ENCODE peak calls at places on chromosomes 16 and 17, in nine cellular contexts. W is cardiac septum, R is NAMALWA, B is GM19239, H is NCI-H1105 treated with DMSO at 0.1 percent for 48 hours, X is EH, Y is WTC11, O is CD14-positive monocyte, U is astrocyte of the cerebellum. J is an unnamed sample.
A peak's percentile ranks its signal among the peaks of the same experiment; 100 is the strongest.

GRCh38 chr16:23944381-23944780 is 108.6 kb downstream of the PRKCB start:
- DNase-seq in W (no peak), R (no peak), B (no peak), H (no peak), X (no peak), Y (no peak), O (no peak), U (no peak), J (no peak)

GRCh38 chr17:19359856-19360255 is 2.7 kb downstream of the B9D1 start:
- DNase-seq in W (no peak), R (no peak), B (no peak), H (no peak), X (no peak), Y (no peak), O (peak; percentile 38), U (no peak), J (no peak)

GRCh38 chr17:75891022-75891604 is 5.6 kb downstream of the TRIM65 start:
- DNase-seq in W (no peak), R (no peak), B (no peak), H (no peak), X (no peak), Y (no peak), O (no peak), U (no peak), J (no peak)

GRCh38 chr17:51251010-51251409 is 8.8 kb downstream of the MBTD1 start:
- DNase-seq in W (no peak), R (no peak), B (no peak), H (no peak), X (peak; percentile 47), Y (no peak), O (no peak), U (no peak), J (no peak)

GRCh38 chr16:3542153-3542550 is 35.1 kb downstream of the NLRC3 start:
- DNase-seq in W (no peak), R (no peak), B (no peak), H (no peak), X (no peak), Y (no peak), O (no peak), U (no peak), J (no peak)

GRCh38 chr17:75498019-75498725 is 17.2 kb downstream of the CASKIN2 start:
- DNase-seq in W (no peak), R (no peak), B (no peak), H (no peak), X (no peak), Y (no peak), O (no peak), U (no peak), J (no peak)

GRCh38 chr17:81513669-81514484 is 1.3 kb upstream of the ACTG1 start:
- DNase-seq in W (no peak), R (peak; percentile 43), B (no peak), H (peak; percentile 62), X (peak; percentile 82), Y (peak; percentile 68), O (no peak), U (peak; percentile 49), J (no peak)

GRCh38 chr16:15502041-15502725 is 67.8 kb downstream of the BMERB1 start:
- DNase-seq in W (no peak), R (no peak), B (no peak), H (no peak), X (peak; percentile 94), Y (no peak), O (no peak), U (peak; percentile 92), J (no peak)

GRCh38 chr17:8012996-8013640 is 10.7 kb downstream of the GUCY2D start:
- DNase-seq in W (no peak), R (no peak), B (no peak), H (no peak), X (no peak), Y (no peak), O (no peak), U (no peak), J (no peak)

GRCh38 chr17:17480593-17481148 is 3.9 kb downstream of the MED9 start:
- DNase-seq in W (no peak), R (no peak), B (no peak), H (no peak), X (no peak), Y (no peak), O (no peak), U (no peak), J (no peak)

GRCh38 chr16:25109643-25110042 is 1.9 kb upstream of the LCMT1 start:
- DNase-seq in W (no peak), R (no peak), B (no peak), H (no peak), X (peak; percentile 98), Y (no peak), O (peak; percentile 54), U (peak; percentile 81), J (no peak)

GRCh38 chr16:84650062-84650991 is 2.0 kb downstream of the KLHL36 start:
- DNase-seq in W (no peak), R (no peak), B (no peak), H (no peak), X (peak; percentile 90), Y (no peak), O (no peak), U (no peak), J (no peak)

GRCh38 chr17:64357191-64357981 is 33.3 kb downstream of the PECAM1 start:
- DNase-seq in W (peak; percentile 79), R (no peak), B (no peak), H (no peak), X (peak; percentile 97), Y (no peak), O (no peak), U (peak; percentile 99), J (no peak)

GRCh38 chr16:59698341-59698979 is 964.3 kb upstream of the GOT2 start:
- DNase-seq in W (no peak), R (no peak), B (no peak), H (no peak), X (peak; percentile 37), Y (no peak), O (no peak), U (peak; percentile 54), J (no peak)

GRCh38 chr16:30340621-30341020 is 14.5 kb downstream of the CD2BP2 start:
- DNase-seq in W (no peak), R (no peak), B (no peak), H (no peak), X (no peak), Y (no peak), O (no peak), U (no peak), J (no peak)

GRCh38 chr17:45092932-45093430 is 31.9 kb downstream of the NMT1 start:
- DNase-seq in W (peak; percentile 90), R (no peak), B (no peak), H (no peak), X (peak; percentile 100), Y (no peak), O (no peak), U (peak; percentile 96), J (no peak)

GRCh38 chr17:56300191-56300590 is 146.9 kb downstream of the ANKFN1 start:
- DNase-seq in W (no peak), R (no peak), B (no peak), H (no peak), X (no peak), Y (no peak), O (no peak), U (no peak), J (no peak)

GRCh38 chr16:48628359-48628985 is 18.5 kb upstream of the N4BP1 start:
- DNase-seq in W (no peak), R (no peak), B (no peak), H (no peak), X (no peak), Y (no peak), O (no peak), U (no peak), J (no peak)

GRCh38 chr17:64544742-64545141 is 38.0 kb downstream of the CEP95 start:
- DNase-seq in W (no peak), R (no peak), B (no peak), H (no peak), X (no peak), Y (no peak), O (no peak), U (no peak), J (no peak)

GRCh38 chr16:4979736-4980660 is 21.9 kb downstream of the SEC14L5 start:
- DNase-seq in W (peak; percentile 38), R (no peak), B (no peak), H (no peak), X (no peak), Y (no peak), O (no peak), U (no peak), J (no peak)

GRCh38 chr16:46789499-46790414 is 41.2 kb downstream of the C16orf87 start:
- DNase-seq in W (peak; percentile 95), R (peak; percentile 87), B (peak; percentile 69), H (peak; percentile 43), X (peak; percentile 66), Y (peak; percentile 86), O (peak; percentile 85), U (peak; percentile 4), J (peak; percentile 59)

GRCh38 chr17:59830846-59831486 is 61.8 kb downstream of the TUBD1 start:
- DNase-seq in W (no peak), R (peak; percentile 27), B (no peak), H (no peak), X (no peak), Y (no peak), O (no peak), U (no peak), J (no peak)

GRCh38 chr16:73052441-73053030 is 4.6 kb upstream of the ZFHX3 start:
- DNase-seq in W (no peak), R (no peak), B (no peak), H (no peak), X (no peak), Y (no peak), O (no peak), U (no peak), J (no peak)

GRCh38 chr17:42784811-42785592 is 4.6 kb downstream of the WNK4 start:
- DNase-seq in W (no peak), R (no peak), B (no peak), H (no peak), X (no peak), Y (no peak), O (no peak), U (no peak), J (no peak)

GRCh38 chr17:60993497-60993896 is 315.8 kb downstream of the BCAS3 start:
- DNase-seq in W (no peak), R (no peak), B (no peak), H (no peak), X (no peak), Y (no peak), O (no peak), U (no peak), J (no peak)

GRCh38 chr17:29929006-29929543 is 953 bp downstream of the SSH2 start:
- DNase-seq in W (no peak), R (peak; percentile 82), B (no peak), H (peak; percentile 52), X (peak; percentile 41), Y (no peak), O (no peak), U (no peak), J (no peak)

GRCh38 chr17:69523252-69523861 is 108.9 kb downstream of the MAP2K6 start:
- DNase-seq in W (no peak), R (peak; percentile 65), B (no peak), H (peak; percentile 33), X (peak; percentile 40), Y (no peak), O (no peak), U (peak; percentile 31), J (no peak)

GRCh38 chr16:65044861-65045260 is 77.0 kb downstream of the CDH11 start:
- DNase-seq in W (no peak), R (no peak), B (no peak), H (no peak), X (peak; percentile 92), Y (no peak), O (no peak), U (peak; percentile 77), J (no peak)

GRCh38 chr17:31842416-31843381 is 16.3 kb downstream of the COPRS start:
- DNase-seq in W (peak; percentile 77), R (peak; percentile 86), B (peak; percentile 69), H (peak; percentile 79), X (peak; percentile 80), Y (peak; percentile 81), O (peak; percentile 58), U (peak; percentile 68), J (peak; percentile 62)

GRCh38 chr17:7383742-7384488 is 3.0 kb downstream of the TNK1 start:
- DNase-seq in W (no peak), R (peak; percentile 63), B (peak; percentile 95), H (no peak), X (peak; percentile 42), Y (peak; percentile 87), O (no peak), U (no peak), J (peak; percentile 96)

GRCh38 chr16:86033016-86033474 is 134.1 kb downstream of the IRF8 start:
- DNase-seq in W (peak; percentile 73), R (no peak), B (no peak), H (no peak), X (no peak), Y (no peak), O (no peak), U (no peak), J (no peak)

J was measured in GM12892.